ENCODE peak calls at places on chromosomes 16 and 17, in five cellular contexts. One of them, this sample, is unnamed.

GRCh38 chr17:74042744-74043486 is 160.6 kb upstream of the RPL38 start:
- DNase-seq in GM13977: no peak
- DNase-seq in T-helper 2 cell: peak; percentile 48
- DNase-seq in left colon: no peak
- DNase-seq in D721Med: no peak
- DNase-seq in this sample: no peak

GRCh38 chr17:50559674-50560184 is 786 bp upstream of the CACNA1G start:
- DNase-seq in left colon: peak; percentile 78
- DNase-seq in T-helper 2 cell: no peak
- DNase-seq in GM13977: peak; percentile 76
- DNase-seq in D721Med: peak; percentile 77
- DNase-seq in this sample: no peak

GRCh38 chr16:57639172-57639571 is 10.7 kb downstream of the ADGRG1 start:
- DNase-seq in D721Med: peak; percentile 57
- DNase-seq in left colon: no peak
- DNase-seq in GM13977: no peak
- DNase-seq in T-helper 2 cell: peak; percentile 16
- DNase-seq in this sample: no peak

GRCh38 chr16:53785044-53785443 is 81.1 kb downstream of the FTO start:
- DNase-seq in T-helper 2 cell: no peak
- DNase-seq in GM13977: no peak
- DNase-seq in left colon: no peak
- DNase-seq in D721Med: no peak
- DNase-seq in this sample: no peak

GRCh38 chr17:46788796-46789195 is 29.7 kb downstream of the WNT3 start:
- DNase-seq in T-helper 2 cell: no peak
- DNase-seq in left colon: no peak
- DNase-seq in GM13977: no peak
- DNase-seq in D721Med: no peak
- DNase-seq in this sample: no peak

GRCh38 chr17:17056167-17056562 is 13.9 kb downstream of the MPRIP start:
- DNase-seq in left colon: no peak
- DNase-seq in D721Med: no peak
- DNase-seq in T-helper 2 cell: no peak
- DNase-seq in GM13977: no peak
- DNase-seq in this sample: no peak

GRCh38 chr17:67746704-67747571 is 29.2 kb downstream of the NOL11 start:
- DNase-seq in GM13977: no peak
- DNase-seq in D721Med: no peak
- DNase-seq in T-helper 2 cell: peak; percentile 17
- DNase-seq in left colon: peak; percentile 67
- DNase-seq in this sample: no peak

GRCh38 chr16:9159839-9160550 is 68.6 kb downstream of the HAPSTR1 start:
- DNase-seq in left colon: no peak
- DNase-seq in T-helper 2 cell: peak; percentile 47
- DNase-seq in GM13977: peak; percentile 63
- DNase-seq in D721Med: peak; percentile 42
- DNase-seq in this sample: peak; percentile 20

GRCh38 chr16:27241658-27242057 is 26.9 kb downstream of the NSMCE1 start:
- DNase-seq in GM13977: no peak
- DNase-seq in D721Med: no peak
- DNase-seq in left colon: no peak
- DNase-seq in T-helper 2 cell: no peak
- DNase-seq in this sample: no peak

GRCh38 chr17:74930535-74931036 is 5.1 kb upstream of the OTOP3 start:
- DNase-seq in GM13977: no peak
- DNase-seq in D721Med: no peak
- DNase-seq in left colon: no peak
- DNase-seq in T-helper 2 cell: no peak
- DNase-seq in this sample: no peak

GRCh38 chr17:27529230-27529796 is 73.1 kb downstream of the KSR1 start:
- DNase-seq in D721Med: no peak
- DNase-seq in T-helper 2 cell: no peak
- DNase-seq in GM13977: no peak
- DNase-seq in left colon: no peak
- DNase-seq in this sample: no peak

GRCh38 chr16:73713301-73713700 is 583.3 kb upstream of the PSMD7 start:
- DNase-seq in T-helper 2 cell: no peak
- DNase-seq in left colon: no peak
- DNase-seq in D721Med: no peak
- DNase-seq in GM13977: no peak
- DNase-seq in this sample: no peak

GRCh38 chr17:17749921-17750320 is 68.7 kb downstream of the RAI1 start:
- DNase-seq in GM13977: peak; percentile 72
- DNase-seq in left colon: no peak
- DNase-seq in T-helper 2 cell: peak; percentile 85
- DNase-seq in D721Med: peak; percentile 85
- DNase-seq in this sample: peak; percentile 57

GRCh38 chr16:29926675-29927522 is 873 bp upstream of the KCTD13 start:
- DNase-seq in D721Med: no peak
- DNase-seq in GM13977: no peak
- DNase-seq in left colon: peak; percentile 56
- DNase-seq in T-helper 2 cell: no peak
- DNase-seq in this sample: no peak

GRCh38 chr17:35912942-35913341 is 17.6 kb downstream of the RDM1 start:
- DNase-seq in D721Med: no peak
- DNase-seq in left colon: no peak
- DNase-seq in T-helper 2 cell: no peak
- DNase-seq in GM13977: no peak
- DNase-seq in this sample: no peak

GRCh38 chr16:11913425-11914079 is 2.2 kb downstream of the GSPT1 start:
- DNase-seq in GM13977: no peak
- DNase-seq in T-helper 2 cell: peak; percentile 86
- DNase-seq in D721Med: no peak
- DNase-seq in left colon: no peak
- DNase-seq in this sample: peak; percentile 41

GRCh38 chr16:62709856-62710255 is 673.6 kb upstream of the CDH8 start:
- DNase-seq in T-helper 2 cell: no peak
- DNase-seq in GM13977: no peak
- DNase-seq in left colon: no peak
- DNase-seq in D721Med: no peak
- DNase-seq in this sample: no peak

GRCh38 chr17:34719569-34719968 is 140.2 kb downstream of the TMEM132E start:
- DNase-seq in GM13977: no peak
- DNase-seq in T-helper 2 cell: no peak
- DNase-seq in D721Med: no peak
- DNase-seq in left colon: no peak
- DNase-seq in this sample: no peak

GRCh38 chr17:10073026-10073425 is 125.4 kb downstream of the GAS7 start:
- DNase-seq in GM13977: no peak
- DNase-seq in D721Med: no peak
- DNase-seq in T-helper 2 cell: no peak
- DNase-seq in left colon: no peak
- DNase-seq in this sample: no peak

GRCh38 chr17:56824503-56824902 is 9.2 kb downstream of the C17orf67 start:
- DNase-seq in T-helper 2 cell: no peak
- DNase-seq in left colon: no peak
- DNase-seq in D721Med: no peak
- DNase-seq in GM13977: no peak
- DNase-seq in this sample: no peak

GRCh38 chr16:12546918-12547607 is 256.6 kb downstream of the CPPED1 start:
- DNase-seq in D721Med: no peak
- DNase-seq in left colon: no peak
- DNase-seq in T-helper 2 cell: peak; percentile 30
- DNase-seq in GM13977: no peak
- DNase-seq in this sample: no peak

GRCh38 chr17:8658800-8659199 is 28.3 kb upstream of the MYH10 start:
- DNase-seq in T-helper 2 cell: no peak
- DNase-seq in left colon: no peak
- DNase-seq in GM13977: no peak
- DNase-seq in D721Med: no peak
- DNase-seq in this sample: no peak

GRCh38 chr16:3804426-3805016 is 76.0 kb downstream of the CREBBP start:
- DNase-seq in T-helper 2 cell: no peak
- DNase-seq in D721Med: no peak
- DNase-seq in left colon: no peak
- DNase-seq in GM13977: no peak
- DNase-seq in this sample: no peak

GRCh38 chr16:73190688-73191087 is 142.8 kb upstream of the ZFHX3 start:
- DNase-seq in D721Med: no peak
- DNase-seq in GM13977: no peak
- DNase-seq in left colon: no peak
- DNase-seq in T-helper 2 cell: no peak
- DNase-seq in this sample: no peak

GRCh38 chr16:82031116-82032084 is 3.7 kb upstream of the HSD17B2 start:
- DNase-seq in T-helper 2 cell: no peak
- DNase-seq in left colon: no peak
- DNase-seq in D721Med: no peak
- DNase-seq in GM13977: peak; percentile 44
- DNase-seq in this sample: no peak

GRCh38 chr16:89584768-89585549 is 9.4 kb downstream of the CPNE7 start:
- DNase-seq in D721Med: no peak
- DNase-seq in GM13977: no peak
- DNase-seq in T-helper 2 cell: no peak
- DNase-seq in left colon: no peak
- DNase-seq in this sample: no peak

GRCh38 chr17:75130632-75131277 is 787 bp downstream of the NT5C start:
- DNase-seq in GM13977: peak; percentile 68
- DNase-seq in T-helper 2 cell: peak; percentile 63
- DNase-seq in left colon: peak; percentile 63
- DNase-seq in D721Med: no peak
- DNase-seq in this sample: peak; percentile 57

GRCh38 chr17:82938486-82939212 is 98.8 kb upstream of the ZNF750 start:
- DNase-seq in T-helper 2 cell: no peak
- DNase-seq in D721Med: no peak
- DNase-seq in left colon: no peak
- DNase-seq in GM13977: no peak
- DNase-seq in this sample: no peak

GRCh38 chr17:79915850-79916430 is 76.7 kb upstream of the CBX4 start:
- DNase-seq in GM13977: no peak
- DNase-seq in left colon: peak; percentile 88
- DNase-seq in D721Med: no peak
- DNase-seq in T-helper 2 cell: no peak
- DNase-seq in this sample: no peak

GRCh38 chr17:6639651-6640535 is 618 bp downstream of the KIAA0753 start:
- DNase-seq in T-helper 2 cell: peak; percentile 45
- DNase-seq in D721Med: no peak
- DNase-seq in GM13977: peak; percentile 33
- DNase-seq in left colon: peak; percentile 37
- DNase-seq in this sample: no peak

GRCh38 chr16:15572329-15573001 is 70.5 kb downstream of the MARF1 start:
- DNase-seq in D721Med: no peak
- DNase-seq in left colon: no peak
- DNase-seq in T-helper 2 cell: no peak
- DNase-seq in GM13977: no peak
- DNase-seq in this sample: no peak

GRCh38 chr16:74887084-74887483 is 97.8 kb downstream of the WDR59 start:
- DNase-seq in left colon: no peak
- DNase-seq in D721Med: no peak
- DNase-seq in T-helper 2 cell: no peak
- DNase-seq in GM13977: no peak
- DNase-seq in this sample: no peak

GRCh38 chr17:4788159-4788806 is 481 bp upstream of the GLTPD2 start:
- DNase-seq in GM13977: no peak
- DNase-seq in left colon: no peak
- DNase-seq in T-helper 2 cell: no peak
- DNase-seq in D721Med: no peak
- DNase-seq in this sample: no peak

GRCh38 chr17:48472485-48473281 is 42.7 kb upstream of the SKAP1 start:
- DNase-seq in T-helper 2 cell: no peak
- DNase-seq in left colon: no peak
- DNase-seq in GM13977: no peak
- DNase-seq in D721Med: no peak
- DNase-seq in this sample: no peak

GRCh38 chr16:29321585-29321984 is 84.9 kb downstream of the NPIPB11 start:
- DNase-seq in GM13977: no peak
- DNase-seq in D721Med: no peak
- DNase-seq in left colon: no peak
- DNase-seq in T-helper 2 cell: no peak
- DNase-seq in this sample: no peak

This sample was measured in T-helper 1 cell.